ENCODE peak calls at places on chromosomes 5 and 9, in ten cellular contexts. O is KBM-7, G is testis, N is HuH-7.5, L is HTR-8/SVneo, F is gastrocnemius medialis, E is adipocyte, C is H54, M is posterior cingulate gyrus, I is chondrocyte. X is an unnamed sample.

GRCh38 chr9:37374892-37375291 is 47.6 kb upstream of the GRHPR start:
- DNase-seq in O (no peak), G (no peak), N (no peak), L (no peak), F (no peak), E (no peak), C (no peak), M (no peak), I (no peak), X (no peak)

GRCh38 chr5:82670692-82671091 is 392.5 kb upstream of the RPS23 start:
- DNase-seq in O (no peak), G (no peak), N (no peak), L (no peak), F (no peak), E (no peak), C (no peak), M (no peak), I (no peak), X (no peak)

GRCh38 chr9:68999393-69000105 is 14.4 kb downstream of the PRKACG start:
- DNase-seq in O (peak; percentile 85), G (peak; percentile 76), N (peak; percentile 76), L (peak; percentile 38), F (peak; percentile 27), E (peak; percentile 82), C (peak; percentile 72), M (peak; percentile 21), I (no peak), X (peak; percentile 74)

GRCh38 chr5:160496784-160497183 is 75.1 kb downstream of the PTTG1 start:
- DNase-seq in O (no peak), G (no peak), N (no peak), L (no peak), F (no peak), E (no peak), C (no peak), M (no peak), I (no peak), X (no peak)

GRCh38 chr5:119435436-119436132 is 16.7 kb upstream of the HSD17B4 start:
- DNase-seq in O (peak; percentile 93), G (peak; percentile 52), N (no peak), L (no peak), F (no peak), E (peak; percentile 65), C (no peak), M (no peak), I (no peak), X (peak; percentile 58)

GRCh38 chr5:7246312-7246711 is 149.6 kb upstream of the ADCY2 start:
- DNase-seq in O (no peak), G (no peak), N (no peak), L (no peak), F (no peak), E (no peak), C (no peak), M (no peak), I (no peak), X (no peak)

GRCh38 chr5:150527808-150528207 is 19.9 kb downstream of the NDST1 start:
- DNase-seq in O (no peak), G (no peak), N (no peak), L (no peak), F (no peak), E (no peak), C (no peak), M (no peak), I (no peak), X (no peak)

GRCh38 chr9:103242486-103242885 is 247.4 kb downstream of the CYLC2 start:
- DNase-seq in O (no peak), G (no peak), N (no peak), L (no peak), F (no peak), E (no peak), C (no peak), M (no peak), I (no peak), X (no peak)

GRCh38 chr5:146724975-146725374 is 153.6 kb downstream of the PPP2R2B start:
- DNase-seq in O (no peak), G (no peak), N (no peak), L (no peak), F (no peak), E (peak; percentile 13), C (no peak), M (no peak), I (no peak), X (no peak)

GRCh38 chr5:38738898-38739743 is 106.7 kb upstream of the OSMR start:
- DNase-seq in O (no peak), G (no peak), N (no peak), L (peak; percentile 42), F (no peak), E (peak; percentile 9), C (peak; percentile 33), M (no peak), I (no peak), X (no peak)

GRCh38 chr9:2502760-2503159 is 118.8 kb upstream of the VLDLR start:
- DNase-seq in O (no peak), G (no peak), N (no peak), L (no peak), F (no peak), E (peak; percentile 36), C (no peak), M (no peak), I (no peak), X (no peak)

GRCh38 chr5:89864941-89865340 is 544.6 kb downstream of the CETN3 start:
- DNase-seq in O (no peak), G (no peak), N (no peak), L (no peak), F (no peak), E (no peak), C (no peak), M (no peak), I (no peak), X (no peak)

GRCh38 chr9:122090287-122090883 is 2.7 kb downstream of the TTLL11 start:
- DNase-seq in O (no peak), G (no peak), N (no peak), L (no peak), F (no peak), E (no peak), C (no peak), M (no peak), I (no peak), X (no peak)

GRCh38 chr9:21761309-21761901 is 41.0 kb upstream of the MTAP start:
- DNase-seq in O (no peak), G (no peak), N (no peak), L (no peak), F (no peak), E (no peak), C (no peak), M (no peak), I (no peak), X (no peak)

GRCh38 chr5:127858116-127858784 is 155.1 kb downstream of the CCDC192 start:
- DNase-seq in O (no peak), G (no peak), N (no peak), L (no peak), F (no peak), E (no peak), C (no peak), M (no peak), I (no peak), X (no peak)

GRCh38 chr5:75337366-75338021 is 474 bp downstream of the HMGCR start:
- DNase-seq in O (peak; percentile 44), G (peak; percentile 55), N (no peak), L (no peak), F (peak; percentile 12), E (peak; percentile 66), C (no peak), M (peak; percentile 22), I (peak; percentile 95), X (peak; percentile 17)

GRCh38 chr5:157801-158200 is 33.5 kb upstream of the LRRC14B start:
- DNase-seq in O (no peak), G (no peak), N (no peak), L (no peak), F (no peak), E (no peak), C (no peak), M (no peak), I (peak; percentile 74), X (no peak)

GRCh38 chr9:115921301-115921700 is 232.3 kb upstream of the PAPPA start:
- DNase-seq in O (no peak), G (no peak), N (no peak), L (no peak), F (no peak), E (peak; percentile 43), C (no peak), M (no peak), I (no peak), X (no peak)

GRCh38 chr9:117403403-117403811 is 11.4 kb downstream of the ASTN2 start:
- DNase-seq in O (no peak), G (peak; percentile 20), N (no peak), L (no peak), F (no peak), E (no peak), C (no peak), M (peak; percentile 55), I (no peak), X (no peak)

GRCh38 chr5:61881821-61882220 is 424.2 kb upstream of the KIF2A start:
- DNase-seq in O (peak; percentile 3), G (no peak), N (no peak), L (peak; percentile 4), F (no peak), E (peak; percentile 39), C (no peak), M (no peak), I (no peak), X (no peak)

GRCh38 chr9:135925496-135926133 is 18.3 kb upstream of the CAMSAP1 start:
- DNase-seq in O (no peak), G (no peak), N (no peak), L (no peak), F (no peak), E (no peak), C (no peak), M (no peak), I (peak; percentile 69), X (no peak)

GRCh38 chr9:27088981-27089380 is 20.0 kb upstream of the TEK start:
- DNase-seq in O (no peak), G (no peak), N (no peak), L (no peak), F (no peak), E (peak; percentile 53), C (no peak), M (no peak), I (no peak), X (no peak)

GRCh38 chr9:98873535-98874432 is 66.3 kb downstream of the GALNT12 start:
- DNase-seq in O (no peak), G (peak; percentile 65), N (no peak), L (no peak), F (no peak), E (peak; percentile 62), C (peak; percentile 38), M (no peak), I (no peak), X (no peak)

GRCh38 chr9:78278177-78278777 is 18.6 kb upstream of the PSAT1 start:
- DNase-seq in O (no peak), G (no peak), N (no peak), L (no peak), F (no peak), E (peak; percentile 94), C (no peak), M (no peak), I (no peak), X (no peak)

GRCh38 chr9:2613730-2614271 is 7.8 kb upstream of the VLDLR start:
- DNase-seq in O (no peak), G (no peak), N (no peak), L (no peak), F (no peak), E (no peak), C (no peak), M (no peak), I (no peak), X (no peak)

GRCh38 chr5:73135429-73136276 is 15.3 kb downstream of the TMEM171 start:
- DNase-seq in O (peak; percentile 37), G (no peak), N (peak; percentile 31), L (peak; percentile 62), F (no peak), E (peak; percentile 73), C (no peak), M (no peak), I (no peak), X (peak; percentile 45)